ENCODE peak calls at places on chromosomes 1 and 21, in five cellular contexts. One of them, this sample, is unnamed. For H3K27me3, the result is how much of the 10 kb centered on the place peaks cover.

GRCh38 chr21:44028287-44028659 is 16.2 kb downstream of the TRAPPC10 start:
- DNase-seq in adrenal gland: no peak
- DNase-seq in K562: no peak
- DNase-seq in GM23248: no peak
- DNase-seq in endodermal cell: no peak
- DNase-seq in this sample: no peak

GRCh38 chr1:11767932-11768704 is 6.1 kb downstream of the C1orf167 start:
- DNase-seq in adrenal gland: no peak
- DNase-seq in K562: no peak
- DNase-seq in GM23248: peak
- DNase-seq in endodermal cell: no peak
- DNase-seq in this sample: no peak

GRCh38 chr1:32978854-32979253 is 14.2 kb upstream of the RNF19B start:
- DNase-seq in adrenal gland: no peak
- DNase-seq in K562: no peak
- DNase-seq in GM23248: no peak
- DNase-seq in endodermal cell: no peak
- DNase-seq in this sample: no peak

GRCh38 chr1:19317126-19317910 is 5.2 kb downstream of the SLC66A1 start:
- DNase-seq in adrenal gland: no peak
- DNase-seq in K562: no peak
- DNase-seq in GM23248: no peak
- DNase-seq in endodermal cell: peak
- DNase-seq in this sample: peak

GRCh38 chr1:52904590-52905375 is 16.8 kb downstream of the ECHDC2 start:
- DNase-seq in adrenal gland: no peak
- DNase-seq in K562: peak
- DNase-seq in GM23248: peak
- DNase-seq in endodermal cell: peak
- DNase-seq in this sample: peak

GRCh38 chr21:41573902-41574690 is 66.1 kb upstream of the TMPRSS2 start:
- DNase-seq in adrenal gland: no peak
- DNase-seq in K562: no peak
- DNase-seq in GM23248: no peak
- DNase-seq in endodermal cell: no peak
- DNase-seq in this sample: no peak

GRCh38 chr1:205907794-205908193 is 35.5 kb downstream of the SLC26A9 start:
- DNase-seq in adrenal gland: no peak
- DNase-seq in K562: peak
- DNase-seq in GM23248: peak
- DNase-seq in endodermal cell: peak
- DNase-seq in this sample: peak

GRCh38 chr1:19361231-19362147 is 49.4 kb downstream of the SLC66A1 start:
- DNase-seq in adrenal gland: no peak
- DNase-seq in K562: no peak
- DNase-seq in GM23248: peak
- DNase-seq in endodermal cell: no peak
- DNase-seq in this sample: no peak

GRCh38 chr1:162548170-162548569 is 13.4 kb upstream of the UAP1 start:
- DNase-seq in adrenal gland: no peak
- DNase-seq in K562: no peak
- DNase-seq in GM23248: peak
- DNase-seq in endodermal cell: no peak
- DNase-seq in this sample: no peak

GRCh38 chr1:150876111-150876434 is 326 bp downstream of the ARNT start:
- DNase-seq in adrenal gland: no peak
- DNase-seq in K562: no peak
- DNase-seq in GM23248: peak
- DNase-seq in endodermal cell: no peak
- DNase-seq in this sample: no peak

GRCh38 chr1:111499026-111499790 is 4.2 kb downstream of the ADORA3 start:
- DNase-seq in adrenal gland: no peak
- DNase-seq in K562: no peak
- DNase-seq in GM23248: no peak
- DNase-seq in endodermal cell: no peak
- DNase-seq in this sample: no peak

GRCh38 chr1:116256875-116257823 is 115.9 kb upstream of the ATP1A1 start:
- DNase-seq in adrenal gland: no peak
- DNase-seq in K562: no peak
- DNase-seq in GM23248: no peak
- DNase-seq in endodermal cell: no peak
- DNase-seq in this sample: no peak

GRCh38 chr1:11893907-11894251 is 32.3 kb downstream of the KIAA2013 start:
- DNase-seq in adrenal gland: peak
- DNase-seq in K562: peak
- DNase-seq in GM23248: peak
- DNase-seq in endodermal cell: peak
- DNase-seq in this sample: peak

GRCh38 chr21:29332461-29333354 is 34.0 kb downstream of the BACH1 start:
- DNase-seq in adrenal gland: peak
- DNase-seq in K562: no peak
- DNase-seq in GM23248: peak
- DNase-seq in endodermal cell: no peak
- DNase-seq in this sample: no peak

GRCh38 chr1:219312967-219313366 is 139.3 kb downstream of the LYPLAL1 start:
- DNase-seq in adrenal gland: no peak
- DNase-seq in K562: no peak
- DNase-seq in GM23248: peak
- DNase-seq in endodermal cell: no peak
- DNase-seq in this sample: no peak

GRCh38 chr1:109240158-109241152 is 8.9 kb upstream of the CELSR2 start:
- DNase-seq in adrenal gland: peak
- DNase-seq in K562: no peak
- DNase-seq in GM23248: peak
- DNase-seq in endodermal cell: peak
- DNase-seq in this sample: peak

GRCh38 chr1:157306896-157307295 is 168.7 kb upstream of the ETV3 start:
- DNase-seq in adrenal gland: no peak
- DNase-seq in K562: no peak
- DNase-seq in GM23248: no peak
- DNase-seq in endodermal cell: peak
- DNase-seq in this sample: no peak

GRCh38 chr1:157301477-157302198 is 163.4 kb upstream of the ETV3 start:
- DNase-seq in adrenal gland: no peak
- DNase-seq in K562: no peak
- DNase-seq in GM23248: no peak
- DNase-seq in endodermal cell: peak
- DNase-seq in this sample: no peak

GRCh38 chr1:157302724-157303123 is 164.5 kb upstream of the ETV3 start:
- DNase-seq in adrenal gland: no peak
- DNase-seq in K562: no peak
- DNase-seq in GM23248: no peak
- DNase-seq in endodermal cell: peak
- DNase-seq in this sample: no peak

GRCh38 chr1:157302199-157302497 is 164.0 kb upstream of the ETV3 start:
- DNase-seq in adrenal gland: no peak
- DNase-seq in K562: no peak
- DNase-seq in GM23248: no peak
- DNase-seq in endodermal cell: peak
- DNase-seq in this sample: no peak

DNA sequence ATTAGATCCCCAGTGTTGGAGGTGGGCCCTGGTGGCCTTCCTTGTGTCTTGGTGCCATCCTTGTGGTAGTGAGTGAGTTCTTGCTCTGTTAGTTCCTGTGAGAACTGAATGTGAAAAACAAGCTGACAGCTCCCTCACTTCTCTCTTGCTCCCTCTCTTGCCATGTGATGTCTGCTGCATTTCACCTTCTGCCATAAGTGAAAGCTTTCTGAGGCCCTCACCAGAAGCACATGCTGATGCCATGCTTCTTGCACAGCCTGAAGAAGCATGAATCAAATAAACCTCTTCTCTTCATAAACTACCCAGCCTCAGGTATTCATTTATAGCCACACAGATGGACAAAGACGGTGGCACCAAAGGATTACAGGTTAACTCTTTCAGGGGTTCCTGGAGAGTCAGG is 166.1 kb upstream of the ETV3 start:
- DNase-seq in adrenal gland: no peak
- DNase-seq in K562: no peak
- DNase-seq in GM23248: no peak
- DNase-seq in endodermal cell: peak
- DNase-seq in this sample: no peak
- H3K27me3 ChIP-seq in adrenal gland: under half
- H3K27me3 ChIP-seq in K562: under half
- H3K27me3 ChIP-seq in GM23248: under half
- H3K27me3 ChIP-seq in endodermal cell: under half
- H3K27me3 ChIP-seq in this sample: under half

DNA sequence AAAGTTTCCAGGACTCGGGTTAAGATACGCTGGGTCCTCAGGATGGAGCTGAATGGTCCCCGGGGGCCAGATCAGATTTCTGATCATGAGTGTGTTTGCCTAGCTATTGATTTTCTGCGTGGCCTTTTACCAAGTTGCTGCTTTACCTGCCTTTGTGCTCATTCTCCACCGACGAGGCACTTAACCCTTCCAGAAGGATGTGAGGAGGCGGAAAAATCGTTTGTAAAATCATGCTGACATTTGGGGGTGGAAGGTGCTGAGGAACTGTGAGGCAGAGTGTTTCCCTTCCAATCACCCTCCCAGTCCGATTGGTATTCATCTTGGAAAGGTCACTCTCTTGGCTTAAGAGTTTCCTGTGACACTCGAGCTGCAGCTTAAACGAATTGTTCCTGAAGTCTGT is 337.1 kb upstream of the KAZN start:
- DNase-seq in adrenal gland: no peak
- DNase-seq in K562: no peak
- DNase-seq in GM23248: no peak
- DNase-seq in endodermal cell: no peak
- DNase-seq in this sample: no peak
- H3K27me3 ChIP-seq in adrenal gland: under half
- H3K27me3 ChIP-seq in K562: under half
- H3K27me3 ChIP-seq in GM23248: under half
- H3K27me3 ChIP-seq in endodermal cell: under half
- H3K27me3 ChIP-seq in this sample: under half

GRCh38 chr1:226532553-226532952 is 16.0 kb upstream of the STUM start:
- DNase-seq in adrenal gland: no peak
- DNase-seq in K562: no peak
- DNase-seq in GM23248: no peak
- DNase-seq in endodermal cell: peak
- DNase-seq in this sample: peak
- H3K27me3 ChIP-seq in adrenal gland: under half
- H3K27me3 ChIP-seq in K562: half or more
- H3K27me3 ChIP-seq in GM23248: under half
- H3K27me3 ChIP-seq in endodermal cell: under half
- H3K27me3 ChIP-seq in this sample: under half

DNA sequence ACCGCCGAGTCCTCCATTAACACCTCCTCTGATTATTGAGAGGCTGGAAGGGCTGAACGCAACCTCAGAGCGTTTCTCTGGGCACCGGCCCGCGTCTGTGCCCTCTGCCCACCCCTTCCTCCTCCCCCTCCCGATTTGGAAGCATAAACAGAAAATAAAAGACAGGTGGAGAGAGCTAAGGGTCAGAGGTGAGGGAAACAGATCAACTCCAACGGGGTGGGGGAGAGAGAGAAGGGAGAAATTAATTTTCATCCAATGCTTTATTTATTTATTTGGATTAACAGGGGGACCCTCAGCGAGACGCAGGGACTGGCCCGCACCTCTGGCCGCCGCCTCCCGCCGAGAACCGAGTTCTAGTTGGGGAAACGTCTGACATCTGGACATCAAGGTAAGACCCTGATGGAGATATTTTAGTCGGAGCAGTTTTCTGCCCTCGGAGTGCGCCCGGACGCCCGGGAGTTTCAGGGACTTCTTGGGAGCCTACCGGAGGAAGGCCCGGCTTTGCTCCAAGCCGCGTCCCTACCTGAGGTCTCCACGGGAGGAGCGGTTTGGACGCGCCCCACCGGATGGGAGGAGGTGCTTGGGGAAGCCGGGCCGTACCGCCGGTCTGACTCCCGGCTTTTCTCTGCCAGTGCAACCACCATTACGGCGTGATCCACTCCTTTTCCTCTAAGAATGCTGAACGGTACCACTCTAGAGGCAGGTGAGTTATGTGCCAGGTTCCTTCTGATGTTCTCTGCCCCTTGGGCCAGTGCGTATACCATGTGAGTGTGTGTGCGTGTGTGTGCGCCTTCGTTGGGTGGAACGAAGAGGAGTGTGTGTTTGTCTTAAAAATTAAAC is 5.1 kb upstream of the LHX9 start:
- DNase-seq in adrenal gland: no peak
- DNase-seq in K562: no peak
- DNase-seq in GM23248: no peak
- DNase-seq in endodermal cell: peak
- DNase-seq in this sample: peak
- H3K27me3 ChIP-seq in adrenal gland: half or more
- H3K27me3 ChIP-seq in K562: half or more
- H3K27me3 ChIP-seq in GM23248: half or more
- H3K27me3 ChIP-seq in endodermal cell: half or more
- H3K27me3 ChIP-seq in this sample: half or more

GRCh38 chr1:153430166-153430553 is 13.8 kb downstream of the S100A7A start:
- DNase-seq in adrenal gland: no peak
- DNase-seq in K562: no peak
- DNase-seq in GM23248: no peak
- DNase-seq in endodermal cell: no peak
- DNase-seq in this sample: no peak
- H3K27me3 ChIP-seq in adrenal gland: under half
- H3K27me3 ChIP-seq in K562: under half
- H3K27me3 ChIP-seq in GM23248: under half
- H3K27me3 ChIP-seq in endodermal cell: under half
- H3K27me3 ChIP-seq in this sample: under half

GRCh38 chr1:157993179-157994080 is at the start of gene KIRREL1:
- DNase-seq in adrenal gland: peak
- DNase-seq in K562: no peak
- DNase-seq in GM23248: peak
- DNase-seq in endodermal cell: peak
- DNase-seq in this sample: peak
- H3K27me3 ChIP-seq in adrenal gland: under half
- H3K27me3 ChIP-seq in K562: under half
- H3K27me3 ChIP-seq in GM23248: under half
- H3K27me3 ChIP-seq in endodermal cell: under half
- H3K27me3 ChIP-seq in this sample: under half

DNA sequence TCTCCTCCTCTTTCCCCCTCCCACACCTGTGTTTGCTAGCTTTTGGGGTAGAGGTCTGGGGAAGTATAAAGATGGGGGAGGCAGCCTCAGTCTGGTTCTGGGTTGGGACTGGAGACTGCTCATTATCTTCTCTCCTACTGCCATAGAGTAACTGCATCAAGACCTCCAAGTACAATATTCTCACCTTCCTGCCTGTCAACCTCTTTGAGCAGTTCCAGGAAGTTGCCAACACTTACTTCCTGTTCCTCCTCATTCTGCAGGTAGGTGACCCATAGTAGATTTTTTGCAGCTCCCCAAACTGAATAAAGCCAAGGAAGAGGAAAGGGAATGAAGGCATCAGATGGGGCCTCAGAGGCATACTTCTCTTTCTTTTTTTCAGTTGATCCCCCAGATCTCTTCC is 5.3 kb downstream of the ATP8B2 start:
- DNase-seq in adrenal gland: no peak
- DNase-seq in K562: no peak
- DNase-seq in GM23248: no peak
- DNase-seq in endodermal cell: no peak
- DNase-seq in this sample: no peak
- H3K27me3 ChIP-seq in adrenal gland: under half
- H3K27me3 ChIP-seq in K562: under half
- H3K27me3 ChIP-seq in GM23248: under half
- H3K27me3 ChIP-seq in endodermal cell: under half
- H3K27me3 ChIP-seq in this sample: under half